ENCODE peak calls at places on chromosomes 4 and X, in five cellular contexts. C is AG04450, E is GM12864, F is fibroblast of mammary gland, S is astrocyte of the spinal cord. M is an unnamed sample.

GRCh38 chrX:45849261-45849660 is 648.6 kb upstream of the DIPK2B start:
- DNase-seq in C (peak), E (no peak), F (peak), S (peak), M (peak)

GRCh38 chrX:119272882-119273806 is 37.1 kb downstream of the PGRMC1 start:
- DNase-seq in C (no peak), E (no peak), F (peak), S (peak), M (peak)

GRCh38 chr4:40065010-40065409 is 8.4 kb downstream of the N4BP2 start:
- DNase-seq in C (no peak), E (no peak), F (no peak), S (no peak), M (no peak)

GRCh38 chrX:18410038-18410437 is 15.4 kb upstream of the CDKL5 start:
- DNase-seq in C (no peak), E (no peak), F (peak), S (peak), M (peak)

GRCh38 chr4:125620066-125620850 is 305.5 kb downstream of the FAT4 start:
- DNase-seq in C (no peak), E (no peak), F (peak), S (peak), M (no peak)

GRCh38 chrX:87338510-87338909 is 179.1 kb upstream of the KLHL4 start:
- DNase-seq in C (no peak), E (no peak), F (peak), S (peak), M (peak)

GRCh38 chrX:107659768-107660167 is 31.5 kb downstream of the PRPS1 start:
- DNase-seq in C (no peak), E (no peak), F (peak), S (peak), M (peak)

GRCh38 chrX:77918568-77918967 is 8.1 kb downstream of the ATP7A start:
- DNase-seq in C (no peak), E (no peak), F (peak), S (no peak), M (peak)

GRCh38 chrX:19789782-19790181 is 97.6 kb downstream of the SH3KBP1 start:
- DNase-seq in C (no peak), E (no peak), F (no peak), S (no peak), M (no peak)

GRCh38 chr4:77861500-77861899 is 1.1 kb upstream of the MRPL1 start:
- DNase-seq in C (no peak), E (peak), F (peak), S (no peak), M (peak)

GRCh38 chrX:1455948-1456280 is 3.2 kb upstream of the ASMTL start:
- DNase-seq in C (no peak), E (no peak), F (no peak), S (no peak), M (no peak)

GRCh38 chr4:108885211-108885610 is 122.4 kb upstream of the ETNPPL start:
- DNase-seq in C (no peak), E (no peak), F (no peak), S (peak), M (no peak)

GRCh38 chr4:51880016-51880915 is 37.3 kb downstream of the DCUN1D4 start:
- DNase-seq in C (no peak), E (no peak), F (peak), S (no peak), M (no peak)

GRCh38 chrX:130170752-130171445 is 863 bp upstream of the RAB33A start:
- DNase-seq in C (no peak), E (no peak), F (no peak), S (no peak), M (peak)

GRCh38 chr4:159487284-159487747 is 384.4 kb downstream of the RAPGEF2 start:
- DNase-seq in C (peak), E (peak), F (peak), S (peak), M (peak)
- H3K4me3 ChIP-seq in C (no peak), E (no peak), F (no peak), S (no peak), M (no peak)

GRCh38 chr4:4720671-4721070 is 138.8 kb upstream of the MSX1 start:
- DNase-seq in C (no peak), E (no peak), F (no peak), S (no peak), M (no peak)
- H3K4me3 ChIP-seq in C (no peak), E (no peak), F (no peak), S (no peak), M (no peak)

DNA sequence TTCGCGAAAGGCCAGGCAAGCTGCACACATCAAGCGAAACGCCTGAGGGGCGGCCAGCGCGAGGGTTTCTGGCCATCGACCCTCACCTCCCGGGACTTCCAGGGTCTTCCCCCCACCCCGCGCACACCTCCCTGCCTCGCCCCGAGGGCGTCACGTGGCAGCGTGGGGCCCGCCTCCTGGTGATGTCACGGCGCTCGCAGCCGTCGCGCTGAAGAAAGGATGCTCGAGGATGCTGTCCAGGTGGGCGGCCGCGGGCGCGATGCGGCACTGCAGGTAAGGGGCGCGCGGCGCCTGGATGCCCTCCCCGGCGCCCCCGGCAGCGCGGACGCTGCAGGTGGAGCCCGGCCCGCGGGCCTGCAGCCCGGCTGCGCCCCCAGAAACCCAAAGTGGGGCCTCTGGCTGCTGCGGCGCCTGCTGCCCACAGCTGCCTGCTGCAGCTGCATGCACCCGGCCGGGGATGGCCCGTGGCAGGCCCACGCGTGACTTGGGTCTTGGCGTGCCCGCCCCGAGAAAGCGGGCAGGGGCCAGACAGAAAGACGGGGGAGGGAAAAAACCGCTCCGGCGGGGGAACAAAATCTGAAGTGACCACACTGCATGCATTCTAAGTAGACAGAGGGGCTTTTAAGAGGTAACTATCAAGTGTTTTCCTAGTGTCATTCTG is 1.6 kb downstream of the CLCN4 start:
- DNase-seq in C (no peak), E (no peak), F (no peak), S (no peak), M (peak)
- H3K4me3 ChIP-seq in C (peak), E (no peak), F (no peak), S (peak), M (peak)

DNA sequence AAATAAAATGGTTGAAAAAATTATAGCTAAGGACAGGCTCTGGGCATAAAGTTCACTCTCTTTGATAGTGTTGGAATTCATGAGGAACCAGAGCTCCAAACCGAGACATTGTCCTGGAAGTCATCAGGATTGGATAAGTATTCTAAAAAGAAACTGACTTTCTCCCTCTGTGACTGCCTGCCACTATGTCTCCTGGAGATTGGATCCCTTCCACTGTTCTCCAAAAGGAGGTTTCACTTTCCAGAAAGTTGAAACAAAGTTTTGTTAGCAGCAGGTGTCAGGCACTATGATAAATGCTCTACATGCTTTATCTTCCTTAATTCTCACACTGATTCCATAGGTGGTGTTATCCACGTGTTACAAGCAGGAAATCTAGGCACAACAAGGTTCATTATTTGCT is 16.8 kb downstream of the BANK1 start:
- DNase-seq in C (no peak), E (no peak), F (no peak), S (no peak), M (no peak)
- H3K4me3 ChIP-seq in C (no peak), E (no peak), F (no peak), S (no peak), M (no peak)

GRCh38 chr4:30718021-30718888 is 1.9 kb upstream of the PCDH7 start:
- DNase-seq in C (no peak), E (no peak), F (peak), S (no peak), M (peak)
- H3K4me3 ChIP-seq in C (peak), E (no peak), F (peak), S (peak), M (peak)

DNA sequence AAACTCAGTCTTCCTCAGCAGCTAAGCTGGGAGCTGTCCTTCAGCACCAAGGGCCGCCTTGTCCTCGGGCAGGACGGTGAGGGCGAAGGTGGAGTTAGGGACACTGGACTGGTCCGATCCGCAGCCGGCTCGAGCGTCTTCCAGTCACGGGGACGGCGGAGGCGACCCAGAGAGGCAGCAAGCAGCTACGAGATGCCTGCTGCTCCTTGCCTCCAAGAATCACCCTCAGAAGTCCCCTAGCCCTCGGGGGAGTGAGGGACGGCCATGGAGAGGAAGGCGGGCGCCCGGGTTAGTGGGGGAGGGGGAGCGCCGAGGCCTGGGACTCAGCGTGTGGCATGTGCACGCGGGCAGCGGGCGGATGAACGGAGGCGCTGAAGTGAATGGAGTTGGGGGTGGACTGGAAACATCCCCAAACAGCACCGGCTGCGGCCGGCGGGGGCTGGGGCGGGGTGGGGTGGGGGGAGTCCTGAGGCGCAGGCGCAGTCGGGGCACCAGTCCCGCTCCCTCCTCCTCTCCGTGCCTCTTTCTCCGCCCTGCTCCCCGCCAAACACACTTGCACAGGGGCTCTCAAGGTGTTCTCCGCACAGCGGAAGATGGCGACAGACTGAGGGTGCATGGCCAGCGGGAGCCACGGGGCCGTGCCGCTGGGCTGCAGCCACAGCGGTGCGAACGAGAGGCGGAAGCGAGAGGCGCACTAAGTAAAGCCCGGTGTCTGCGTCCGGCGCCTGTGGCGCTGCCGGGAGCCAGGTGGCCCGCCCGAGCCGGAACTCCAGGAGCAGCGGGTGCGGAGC is at the start of gene NALF2:
- DNase-seq in C (no peak), E (no peak), F (peak), S (peak), M (peak)
- H3K4me3 ChIP-seq in C (no peak), E (no peak), F (no peak), S (peak), M (peak)

GRCh38 chrX:44344194-44344593 is 722 bp upstream of the EFHC2 start:
- DNase-seq in C (no peak), E (no peak), F (no peak), S (no peak), M (peak)
- H3K4me3 ChIP-seq in C (no peak), E (no peak), F (no peak), S (no peak), M (no peak)

DNA sequence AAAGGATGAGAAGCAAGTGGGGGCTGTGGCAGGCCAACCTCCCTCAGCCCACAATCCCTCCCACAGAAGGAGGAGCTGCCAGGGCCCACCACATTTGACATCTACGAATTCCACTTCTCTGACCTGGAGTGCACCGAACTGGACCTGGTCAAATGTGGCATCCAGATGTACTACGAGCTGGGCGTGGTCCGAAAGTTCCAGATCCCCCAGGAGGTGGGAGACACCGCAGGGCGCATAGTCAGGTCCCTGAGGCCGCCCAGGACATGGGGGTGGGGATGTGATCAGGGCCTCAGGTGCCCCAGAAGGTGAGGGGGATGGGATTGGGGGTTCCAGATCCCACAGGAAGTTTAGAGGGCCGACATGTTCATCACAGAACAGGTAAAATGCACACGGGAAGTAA is 13.7 kb downstream of the ATP5ME start:
- DNase-seq in C (no peak), E (no peak), F (no peak), S (no peak), M (no peak)
- H3K4me3 ChIP-seq in C (no peak), E (no peak), F (no peak), S (no peak), M (no peak)

GRCh38 chr4:8555716-8556115 is 24.5 kb upstream of the GPR78 start:
- DNase-seq in C (no peak), E (no peak), F (no peak), S (no peak), M (no peak)
- H3K4me3 ChIP-seq in C (no peak), E (no peak), F (no peak), S (no peak), M (no peak)

GRCh38 chr4:156788782-156789181 is 182.8 kb downstream of the PDGFC start:
- DNase-seq in C (no peak), E (no peak), F (no peak), S (no peak), M (no peak)
- H3K4me3 ChIP-seq in C (no peak), E (no peak), F (no peak), S (no peak), M (no peak)

M was measured in epithelial cell of esophagus.